ENCODE peak calls at places on chromosomes 11 and 22, in seven cellular contexts. Q, E, P, M, R, S and N are unnamed samples.

GRCh38 chr11:574632-575323 is 1.5 kb upstream of the PHRF1 start:
- DNase-seq in Q (no peak), E (no peak), P (no peak), M (no peak), R (no peak), S (no peak), N (no peak)

GRCh38 chr11:104967493-104968364 is 645 bp downstream of the CASP4 start:
- DNase-seq in Q (no peak), E (no peak), P (no peak), M (no peak), R (no peak), S (no peak), N (no peak)

GRCh38 chr11:10318527-10318802 is 13.6 kb downstream of the ADM start:
- DNase-seq in Q (peak), E (no peak), P (no peak), M (no peak), R (no peak), S (no peak), N (peak)

GRCh38 chr11:130179396-130180306 is 20.1 kb downstream of the ST14 start:
- DNase-seq in Q (peak), E (no peak), P (no peak), M (peak), R (no peak), S (no peak), N (no peak)

GRCh38 chr11:76860539-76861475 is at the start of gene ACER3:
- DNase-seq in Q (peak), E (peak), P (peak), M (peak), R (peak), S (peak), N (peak)

GRCh38 chr11:68014157-68014965 is 4.2 kb downstream of the ALDH3B1 start:
- DNase-seq in Q (no peak), E (no peak), P (no peak), M (peak), R (peak), S (no peak), N (no peak)

GRCh38 chr22:35604671-35605457 is 12.3 kb downstream of the MB start:
- DNase-seq in Q (no peak), E (no peak), P (no peak), M (peak), R (no peak), S (no peak), N (no peak)

GRCh38 chr11:122673706-122674105 is 18.2 kb downstream of the UBASH3B start:
- DNase-seq in Q (no peak), E (no peak), P (no peak), M (no peak), R (no peak), S (no peak), N (no peak)

GRCh38 chr11:12144306-12145174 is 34.1 kb downstream of the MICAL2 start:
- DNase-seq in Q (no peak), E (no peak), P (no peak), M (no peak), R (no peak), S (no peak), N (no peak)

GRCh38 chr11:58086528-58086927 is 38.8 kb downstream of the OR9I1 start:
- DNase-seq in Q (no peak), E (no peak), P (no peak), M (no peak), R (no peak), S (no peak), N (no peak)

GRCh38 chr11:118612378-118612777 is 5.0 kb downstream of the PHLDB1 start:
- DNase-seq in Q (no peak), E (no peak), P (no peak), M (peak), R (no peak), S (no peak), N (no peak)

GRCh38 chr22:19066531-19067271 is 55.5 kb downstream of the DGCR2 start:
- DNase-seq in Q (no peak), E (no peak), P (no peak), M (no peak), R (peak), S (no peak), N (no peak)

GRCh38 chr11:32838505-32839274 is 9.0 kb downstream of the PRRG4 start:
- DNase-seq in Q (no peak), E (no peak), P (peak), M (no peak), R (no peak), S (no peak), N (peak)

GRCh38 chr11:1906623-1907423 is 12.7 kb upstream of the TNNT3 start:
- DNase-seq in Q (no peak), E (no peak), P (no peak), M (no peak), R (no peak), S (no peak), N (no peak)

GRCh38 chr11:84524422-84525051 is 1102.6 kb downstream of the DLG2 start:
- DNase-seq in Q (no peak), E (no peak), P (no peak), M (no peak), R (no peak), S (no peak), N (no peak)

GRCh38 chr22:26214466-26214865 is 45.2 kb downstream of the SEZ6L start:
- DNase-seq in Q (no peak), E (no peak), P (no peak), M (no peak), R (no peak), S (no peak), N (no peak)

GRCh38 chr11:36008576-36008975 is 64.7 kb downstream of the LDLRAD3 start:
- DNase-seq in Q (no peak), E (no peak), P (no peak), M (no peak), R (no peak), S (no peak), N (no peak)

GRCh38 chr11:44944853-44945235 is 5.8 kb downstream of the TP53I11 start:
- DNase-seq in Q (no peak), E (no peak), P (no peak), M (no peak), R (no peak), S (no peak), N (no peak)

GRCh38 chr11:115616941-115617340 is 112.7 kb upstream of the CADM1 start:
- DNase-seq in Q (no peak), E (no peak), P (no peak), M (peak), R (no peak), S (no peak), N (no peak)

GRCh38 chr22:20441631-20442484 is 4.2 kb upstream of the SCARF2 start:
- DNase-seq in Q (no peak), E (no peak), P (no peak), M (peak), R (no peak), S (no peak), N (no peak)

GRCh38 chr22:42949159-42949558 is 65.8 kb downstream of the PACSIN2 start:
- DNase-seq in Q (no peak), E (no peak), P (no peak), M (peak), R (no peak), S (no peak), N (no peak)

GRCh38 chr11:133136376-133136775 is 395.9 kb downstream of the OPCML start:
- DNase-seq in Q (no peak), E (no peak), P (no peak), M (no peak), R (no peak), S (no peak), N (no peak)

GRCh38 chr11:46039990-46040389 is 81.3 kb downstream of the PHF21A start:
- DNase-seq in Q (no peak), E (no peak), P (no peak), M (no peak), R (no peak), S (no peak), N (no peak)

GRCh38 chr11:26841818-26842457 is 120.1 kb upstream of the SLC5A12 start:
- DNase-seq in Q (no peak), E (no peak), P (no peak), M (no peak), R (peak), S (no peak), N (no peak)

GRCh38 chr11:117203069-117203407 is 3.9 kb downstream of the TAGLN start:
- DNase-seq in Q (no peak), E (no peak), P (no peak), M (peak), R (no peak), S (no peak), N (no peak)

GRCh38 chr11:46026616-46027293 is 94.5 kb downstream of the PHF21A start:
- DNase-seq in Q (no peak), E (no peak), P (peak), M (no peak), R (peak), S (no peak), N (no peak)

GRCh38 chr11:130180491-130180890 is 20.9 kb downstream of the ST14 start:
- DNase-seq in Q (no peak), E (no peak), P (no peak), M (peak), R (no peak), S (no peak), N (peak)

GRCh38 chr11:18321622-18321990 is 334 bp downstream of the HPS5 start:
- DNase-seq in Q (no peak), E (no peak), P (no peak), M (no peak), R (no peak), S (no peak), N (no peak)

GRCh38 chr11:108494182-108494581 is 4.0 kb downstream of the POGLUT3 start:
- DNase-seq in Q (no peak), E (no peak), P (no peak), M (no peak), R (no peak), S (no peak), N (no peak)

GRCh38 chr11:16786131-16786530 is 47.7 kb downstream of the C11orf58 start:
- DNase-seq in Q (no peak), E (no peak), P (no peak), M (no peak), R (no peak), S (no peak), N (no peak)

GRCh38 chr22:20567993-20568417 is 60.6 kb downstream of the MED15 start:
- DNase-seq in Q (no peak), E (no peak), P (no peak), M (no peak), R (no peak), S (no peak), N (no peak)

GRCh38 chr22:28544431-28544868 is 135.2 kb downstream of the TTC28 start:
- DNase-seq in Q (no peak), E (no peak), P (no peak), M (no peak), R (no peak), S (no peak), N (no peak)

GRCh38 chr11:120236169-120237107 is 3.5 kb upstream of the POU2F3 start:
- DNase-seq in Q (no peak), E (no peak), P (no peak), M (no peak), R (no peak), S (no peak), N (no peak)

GRCh38 chr11:121563003-121563402 is 110.2 kb upstream of the SORL1-AS1 start:
- DNase-seq in Q (no peak), E (no peak), P (no peak), M (no peak), R (no peak), S (no peak), N (no peak)

GRCh38 chr22:43060213-43060612 is 29.0 kb downstream of the TTLL1 start:
- DNase-seq in Q (no peak), E (peak), P (no peak), M (no peak), R (no peak), S (peak), N (no peak)

GRCh38 chr22:47328550-47329243 is 566.2 kb downstream of the TBC1D22A start:
- DNase-seq in Q (no peak), E (no peak), P (no peak), M (no peak), R (peak), S (no peak), N (no peak)

GRCh38 chr11:96189351-96189750 is 153.6 kb downstream of the MAML2 start:
- DNase-seq in Q (no peak), E (no peak), P (no peak), M (no peak), R (no peak), S (no peak), N (no peak)